ENCODE peak calls at places on chromosomes 6 and 20, in seven cellular contexts. N, H, Q, Y, Z, L and D are unnamed samples.

GRCh38 chr6:12709116-12709515 is 7.5 kb upstream of the PHACTR1 start:
- DNase-seq in N (peak), H (no peak), Q (no peak), Y (no peak), Z (no peak), L (peak), D (no peak)

GRCh38 chr6:126182650-126183311 is 157.1 kb upstream of the CENPW start:
- DNase-seq in N (no peak), H (no peak), Q (no peak), Y (no peak), Z (no peak), L (no peak), D (no peak)

GRCh38 chr6:47134476-47135189 is 92.5 kb upstream of the ADGRF1 start:
- DNase-seq in N (peak), H (no peak), Q (no peak), Y (peak), Z (peak), L (peak), D (no peak)

GRCh38 chr6:80316655-80317332 is 210.3 kb downstream of the BCKDHB start:
- DNase-seq in N (no peak), H (no peak), Q (no peak), Y (no peak), Z (no peak), L (no peak), D (no peak)

GRCh38 chr20:63848003-63848911 is 13.0 kb upstream of the ABHD16B start:
- DNase-seq in N (no peak), H (no peak), Q (peak), Y (no peak), Z (no peak), L (no peak), D (peak)

GRCh38 chr6:55569638-55570037 is 9.4 kb downstream of the HMGCLL1 start:
- DNase-seq in N (no peak), H (no peak), Q (no peak), Y (no peak), Z (no peak), L (no peak), D (no peak)

GRCh38 chr6:90653750-90654149 is 66.9 kb upstream of the MAP3K7 start:
- DNase-seq in N (no peak), H (no peak), Q (no peak), Y (no peak), Z (no peak), L (no peak), D (no peak)

GRCh38 chr6:106757267-106757666 is 127.9 kb downstream of the QRSL1 start:
- DNase-seq in N (no peak), H (no peak), Q (no peak), Y (no peak), Z (no peak), L (no peak), D (no peak)

GRCh38 chr6:138914701-138915100 is 73.4 kb downstream of the REPS1 start:
- DNase-seq in N (no peak), H (no peak), Q (no peak), Y (peak), Z (no peak), L (no peak), D (no peak)

GRCh38 chr20:14234666-14235295 is 102.6 kb downstream of the FLRT3 start:
- DNase-seq in N (no peak), H (no peak), Q (no peak), Y (peak), Z (peak), L (no peak), D (no peak)

GRCh38 chr6:96015791-96016776 is at the start of gene FUT9:
- DNase-seq in N (peak), H (peak), Q (peak), Y (no peak), Z (no peak), L (no peak), D (peak)

GRCh38 chr20:44615169-44615791 is 32.9 kb downstream of the PKIG start:
- DNase-seq in N (no peak), H (no peak), Q (no peak), Y (peak), Z (no peak), L (no peak), D (no peak)

GRCh38 chr6:74362391-74362790 is 666.4 kb downstream of the CD109 start:
- DNase-seq in N (no peak), H (no peak), Q (no peak), Y (no peak), Z (no peak), L (no peak), D (no peak)

GRCh38 chr6:64520050-64520449 is 884.4 kb downstream of the PHF3 start:
- DNase-seq in N (peak), H (no peak), Q (no peak), Y (peak), Z (peak), L (peak), D (no peak)

GRCh38 chr20:62624325-62624690 is 18.0 kb upstream of the SLCO4A1 start:
- DNase-seq in N (no peak), H (no peak), Q (no peak), Y (no peak), Z (no peak), L (peak), D (no peak)

GRCh38 chr6:33642897-33643296 is 21.8 kb downstream of the ITPR3 start:
- DNase-seq in N (no peak), H (no peak), Q (no peak), Y (no peak), Z (no peak), L (no peak), D (no peak)

GRCh38 chr6:29663300-29664039 is 6.6 kb downstream of the MOG start:
- DNase-seq in N (peak), H (no peak), Q (no peak), Y (no peak), Z (no peak), L (no peak), D (no peak)

GRCh38 chr6:35391240-35391968 is 49.0 kb downstream of the PPARD start:
- DNase-seq in N (no peak), H (no peak), Q (no peak), Y (peak), Z (peak), L (peak), D (no peak)

GRCh38 chr20:652611-653109 is 340 bp downstream of the SRXN1 start:
- DNase-seq in N (peak), H (no peak), Q (no peak), Y (peak), Z (peak), L (no peak), D (no peak)
- H4K8ac ChIP-seq in N (no peak), H (no peak), Q (no peak), Y (peak), Z (peak), L (peak), D (peak)

GRCh38 chr6:170076466-170077165 is 214.3 kb downstream of the DLL1 start:
- DNase-seq in N (no peak), H (no peak), Q (peak), Y (no peak), Z (no peak), L (no peak), D (no peak)

GRCh38 chr6:170075659-170076223 is 215.1 kb downstream of the DLL1 start:
- DNase-seq in N (no peak), H (no peak), Q (peak), Y (no peak), Z (no peak), L (no peak), D (peak)

GRCh38 chr6:170074907-170075306 is 216.0 kb downstream of the DLL1 start:
- DNase-seq in N (no peak), H (no peak), Q (peak), Y (no peak), Z (no peak), L (no peak), D (no peak)

GRCh38 chr6:170073846-170074245 is 217.0 kb downstream of the DLL1 start:
- DNase-seq in N (no peak), H (no peak), Q (no peak), Y (no peak), Z (no peak), L (no peak), D (no peak)

DNA sequence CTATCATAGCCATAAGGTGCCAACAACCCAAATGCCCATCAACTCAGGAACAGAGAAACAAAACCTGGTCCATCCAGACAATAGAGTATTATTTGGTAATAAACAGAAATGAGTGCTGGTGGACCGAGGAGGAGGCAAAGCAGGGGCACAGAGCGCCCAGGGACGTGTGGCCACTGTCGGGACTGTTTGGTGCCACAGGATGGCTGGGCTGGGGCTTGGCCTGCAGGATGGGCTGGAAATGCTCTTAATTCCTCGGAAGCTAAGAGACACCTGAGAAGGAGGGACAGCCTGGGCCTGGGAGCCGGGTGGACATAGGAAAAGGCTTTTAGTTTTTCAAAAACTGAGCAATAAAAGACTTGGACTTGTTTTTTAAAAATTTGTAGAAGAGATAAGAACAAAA is 216.4 kb downstream of the DLL1 start:
- DNase-seq in N (no peak), H (no peak), Q (no peak), Y (no peak), Z (no peak), L (no peak), D (no peak)
- H4K8ac ChIP-seq in N (no peak), H (no peak), Q (no peak), Y (no peak), Z (no peak), L (no peak), D (no peak)

DNA sequence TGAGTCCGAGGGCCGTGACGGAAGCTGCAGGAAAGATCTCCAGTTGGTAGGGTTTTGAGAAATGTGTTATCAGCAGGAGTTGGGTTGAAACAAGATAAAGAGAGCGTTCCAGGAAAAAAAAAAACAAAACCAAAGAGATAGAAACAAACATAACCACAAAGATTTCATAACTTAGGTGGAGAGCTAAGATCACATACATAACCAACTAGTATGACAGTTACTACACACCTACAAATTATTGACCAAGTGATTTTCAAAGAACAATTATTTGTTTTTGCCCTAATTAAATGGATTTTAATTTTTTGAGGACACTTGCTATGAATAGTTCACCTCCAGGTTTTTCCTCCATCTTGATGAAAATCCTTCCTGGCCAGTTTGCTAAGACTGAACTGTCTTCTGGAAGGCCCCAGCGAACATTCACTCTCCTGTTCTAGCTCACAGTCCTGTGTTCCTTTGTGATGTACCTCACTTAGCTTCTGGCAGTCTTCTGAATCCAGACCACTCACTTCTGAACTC is 69.4 kb downstream of the SNX9 start:
- DNase-seq in N (no peak), H (no peak), Q (no peak), Y (no peak), Z (no peak), L (no peak), D (no peak)
- H4K8ac ChIP-seq in N (no peak), H (no peak), Q (no peak), Y (no peak), Z (no peak), L (no peak), D (no peak)

GRCh38 chr20:55143605-55144004 is 668.2 kb downstream of the DOK5 start:
- DNase-seq in N (no peak), H (no peak), Q (no peak), Y (no peak), Z (no peak), L (no peak), D (no peak)
- H4K8ac ChIP-seq in N (no peak), H (no peak), Q (no peak), Y (no peak), Z (no peak), L (no peak), D (no peak)

DNA sequence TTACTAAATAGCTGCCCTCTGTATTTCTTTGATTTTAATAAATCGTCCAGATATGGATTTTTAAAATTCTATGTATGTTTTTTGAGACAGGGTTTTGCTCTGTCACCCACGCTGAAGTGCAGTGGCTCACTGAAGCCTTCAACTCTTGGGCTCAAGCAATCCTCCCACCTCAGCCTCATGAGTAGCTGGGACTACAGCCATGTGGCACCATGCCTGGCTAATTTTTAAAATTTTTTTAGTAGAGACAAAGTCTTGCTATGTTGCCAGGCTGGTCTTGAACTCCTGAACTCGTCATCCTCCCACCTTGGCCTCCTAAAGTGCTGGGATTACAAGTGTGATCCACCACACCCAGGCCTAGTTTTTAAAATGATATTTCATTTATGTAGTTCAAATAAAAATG is 47.4 kb upstream of the DDR1 start:
- DNase-seq in N (no peak), H (no peak), Q (no peak), Y (no peak), Z (no peak), L (peak), D (no peak)
- H4K8ac ChIP-seq in N (no peak), H (no peak), Q (no peak), Y (no peak), Z (no peak), L (no peak), D (no peak)

GRCh38 chr20:48627737-48628128 is 200.1 kb downstream of the PREX1 start:
- DNase-seq in N (no peak), H (no peak), Q (no peak), Y (no peak), Z (no peak), L (no peak), D (no peak)

GRCh38 chr20:48624315-48625020 is 203.3 kb downstream of the PREX1 start:
- DNase-seq in N (no peak), H (no peak), Q (no peak), Y (no peak), Z (no peak), L (no peak), D (no peak)

GRCh38 chr20:48625136-48625900 is 202.5 kb downstream of the PREX1 start:
- DNase-seq in N (no peak), H (no peak), Q (no peak), Y (no peak), Z (no peak), L (no peak), D (no peak)

GRCh38 chr20:48626938-48627736 is 200.7 kb downstream of the PREX1 start:
- DNase-seq in N (no peak), H (no peak), Q (no peak), Y (no peak), Z (no peak), L (no peak), D (no peak)

DNA sequence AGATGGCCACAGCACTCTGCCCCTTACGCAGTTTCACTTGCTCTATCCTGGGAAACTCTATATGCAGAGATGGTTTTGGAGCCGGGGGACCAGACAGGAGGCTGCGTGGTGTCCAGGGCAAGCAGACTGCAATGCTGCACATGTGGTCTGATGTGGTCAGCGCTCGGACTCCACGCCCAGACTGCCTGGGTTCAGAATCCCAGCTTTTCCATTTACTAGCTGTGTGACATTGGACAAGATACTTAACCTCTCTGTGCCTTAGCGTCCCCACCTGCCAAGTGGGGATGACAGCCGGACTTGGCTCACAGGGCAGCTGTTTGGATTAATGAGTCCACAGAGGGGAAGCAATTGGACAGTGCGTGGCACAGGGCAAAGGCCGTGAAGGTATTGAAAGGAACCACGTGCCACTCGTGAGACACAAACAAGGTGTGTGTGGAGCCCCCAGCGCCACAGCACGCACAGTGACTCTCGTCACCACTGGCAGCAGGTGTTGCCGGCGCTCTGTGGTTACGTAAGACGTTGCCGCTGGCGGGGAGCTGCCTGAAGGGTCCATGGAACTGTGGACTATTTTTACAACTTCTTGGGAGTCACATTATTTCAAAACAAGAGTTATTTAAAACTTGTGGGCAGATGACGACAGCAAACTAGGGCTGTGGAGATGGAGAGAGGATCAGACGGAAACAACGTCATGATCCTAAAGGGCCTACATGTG is 201.4 kb downstream of the PREX1 start:
- DNase-seq in N (no peak), H (no peak), Q (no peak), Y (peak), Z (peak), L (peak), D (no peak)
- H4K8ac ChIP-seq in N (no peak), H (no peak), Q (no peak), Y (no peak), Z (no peak), L (no peak), D (peak)

DNA sequence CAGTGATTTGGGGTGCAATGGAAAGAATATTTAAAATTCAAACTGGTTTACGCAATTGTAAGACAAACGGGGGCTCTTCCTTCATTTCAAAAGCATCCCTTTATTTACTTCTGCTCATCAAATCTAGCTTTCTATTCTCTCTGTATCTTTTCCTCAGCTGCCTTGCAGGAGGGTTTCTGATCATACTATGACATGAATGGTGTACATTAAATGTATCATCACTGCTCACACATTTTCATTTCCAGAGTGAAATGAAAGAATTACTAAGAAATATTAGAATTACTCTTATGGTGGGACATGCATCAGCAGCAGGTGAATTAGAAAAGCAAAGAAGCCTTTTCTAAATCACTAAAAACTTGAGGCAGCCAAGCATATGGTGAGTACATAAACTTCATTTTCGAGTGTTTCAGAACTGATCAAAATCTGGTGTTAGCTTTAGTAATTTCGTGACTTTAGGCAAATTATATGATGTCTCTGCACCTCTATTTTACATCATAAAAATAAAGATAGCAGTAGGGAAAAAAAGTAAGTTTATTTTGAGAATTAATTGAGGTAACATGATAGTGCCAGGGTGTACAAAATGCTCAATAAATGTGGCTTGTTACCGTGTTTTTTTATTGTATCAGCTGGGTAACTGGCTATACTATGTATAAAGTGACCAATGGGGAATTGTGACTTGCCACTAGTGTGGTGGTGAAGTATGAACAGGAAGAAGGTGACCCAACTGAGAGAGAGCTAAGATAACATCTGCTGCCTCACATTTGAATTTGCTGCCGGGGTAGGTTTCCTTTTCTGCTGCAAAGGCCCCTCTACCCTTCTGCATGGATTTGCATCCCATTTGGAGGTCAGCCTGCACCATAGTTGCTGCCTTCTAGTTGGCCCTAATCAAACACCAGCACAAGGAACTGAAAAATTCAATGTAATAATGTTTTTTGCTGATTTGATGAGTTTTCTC is 23.8 kb downstream of the IL17A start:
- DNase-seq in N (no peak), H (no peak), Q (no peak), Y (no peak), Z (no peak), L (no peak), D (no peak)
- H4K8ac ChIP-seq in N (no peak), H (no peak), Q (no peak), Y (no peak), Z (no peak), L (no peak), D (no peak)

GRCh38 chr20:40257763-40258162 is 431.3 kb downstream of the MAFB start:
- DNase-seq in N (no peak), H (no peak), Q (no peak), Y (no peak), Z (no peak), L (no peak), D (no peak)

GRCh38 chr20:40258931-40259330 is 430.1 kb downstream of the MAFB start:
- DNase-seq in N (no peak), H (no peak), Q (no peak), Y (no peak), Z (no peak), L (peak), D (no peak)

GRCh38 chr20:40265872-40266533 is 423.0 kb downstream of the MAFB start:
- DNase-seq in N (peak), H (no peak), Q (no peak), Y (no peak), Z (peak), L (peak), D (no peak)

DNA sequence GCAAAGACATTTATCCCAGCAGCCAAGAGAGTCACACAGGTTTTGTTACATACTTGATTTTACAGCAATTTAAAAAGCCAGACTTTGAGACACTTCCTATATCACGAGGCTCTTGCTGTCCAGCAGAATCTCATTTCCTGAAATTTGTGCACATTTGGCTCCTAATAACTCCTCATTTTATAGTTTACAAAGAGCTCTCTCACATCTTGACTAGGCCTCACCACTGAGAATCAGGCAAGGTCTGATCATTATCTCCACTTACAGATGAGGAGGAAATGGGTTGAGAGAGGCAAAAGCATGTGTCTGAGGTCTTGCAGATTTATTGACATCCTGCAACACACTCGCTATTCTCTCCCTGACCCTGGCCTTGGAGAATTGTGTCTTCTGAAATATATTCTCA is 426.8 kb downstream of the MAFB start:
- DNase-seq in N (no peak), H (no peak), Q (no peak), Y (no peak), Z (peak), L (no peak), D (no peak)
- H4K8ac ChIP-seq in N (no peak), H (no peak), Q (no peak), Y (no peak), Z (no peak), L (no peak), D (no peak)